ENCODE peak calls at places on chromosomes 11 and 22, in nine cellular contexts. Q is hypothalamus, R is amniotic stem cell, P is NCI-H748 treated with DMSO at 0.1 percent for 48 hours, T is frontal cortex, U is uterus, V is chondrocyte, E is NCI-H2029, L is NCI-H1092 treated with DMSO at 0.1 percent for 48 hours. C is an unnamed sample.

GRCh38 chr11:76824083-76824939 is 36.4 kb upstream of the ACER3 start:
- DNase-seq in Q (no peak), R (no peak), P (no peak), T (no peak), U (no peak), V (no peak), E (no peak), L (no peak), C (peak)

GRCh38 chr11:128764617-128765095 is 70.8 kb downstream of the FLI1 start:
- DNase-seq in Q (no peak), R (no peak), P (peak), T (peak), U (no peak), V (no peak), E (peak), L (peak), C (no peak)

GRCh38 chr22:19038164-19038546 is 84.1 kb downstream of the DGCR2 start:
- DNase-seq in Q (no peak), R (no peak), P (no peak), T (no peak), U (no peak), V (no peak), E (no peak), L (no peak), C (no peak)

GRCh38 chr11:112255075-112255739 is 5.5 kb downstream of the PLET1 start:
- DNase-seq in Q (no peak), R (peak), P (no peak), T (peak), U (no peak), V (no peak), E (no peak), L (peak), C (peak)

GRCh38 chr11:69718147-69718546 is 14.3 kb upstream of the FGF19 start:
- DNase-seq in Q (no peak), R (no peak), P (peak), T (no peak), U (no peak), V (no peak), E (no peak), L (peak), C (peak)

GRCh38 chr11:88515002-88515401 is 177.5 kb upstream of the CTSC start:
- DNase-seq in Q (no peak), R (no peak), P (no peak), T (no peak), U (no peak), V (no peak), E (no peak), L (no peak), C (no peak)

GRCh38 chr22:17729561-17729960 is 44.7 kb downstream of the BID start:
- DNase-seq in Q (no peak), R (no peak), P (no peak), T (no peak), U (no peak), V (no peak), E (no peak), L (no peak), C (no peak)

GRCh38 chr22:19798825-19799224 is 38.2 kb downstream of the TBX1 start:
- DNase-seq in Q (no peak), R (no peak), P (no peak), T (no peak), U (no peak), V (peak), E (no peak), L (no peak), C (no peak)

GRCh38 chr11:28009383-28009782 is 98.6 kb downstream of the KIF18A start:
- DNase-seq in Q (no peak), R (peak), P (no peak), T (no peak), U (no peak), V (no peak), E (no peak), L (no peak), C (no peak)

GRCh38 chr22:29314537-29315285 is 786 bp downstream of the RASL10A start:
- DNase-seq in Q (no peak), R (no peak), P (no peak), T (no peak), U (no peak), V (peak), E (no peak), L (no peak), C (no peak)

GRCh38 chr22:45893516-45893915 is 83.4 kb downstream of the WNT7B start:
- DNase-seq in Q (no peak), R (no peak), P (no peak), T (no peak), U (no peak), V (peak), E (no peak), L (no peak), C (no peak)

C was measured in heart right ventricle.